ENCODE peak calls at places on chromosomes 2 and 18, in five cellular contexts. S, U, M, E and R are unnamed samples. For H3K4me1, the result is how much of the 10 kb centered on the place peaks cover.

GRCh38 chr18:59765343-59765742 is 68.1 kb upstream of the CCBE1 start:
- DNase-seq in M (no peak), S (no peak), E (no peak), U (no peak), R (no peak)

GRCh38 chr2:79139423-79139822 is 19.1 kb downstream of the REG1A start:
- DNase-seq in M (no peak), E (no peak), S (no peak), U (no peak), R (no peak)

GRCh38 chr2:133109772-133110171 is 439.8 kb upstream of the LYPD1 start:
- DNase-seq in E (no peak), S (no peak), U (no peak), M (no peak), R (no peak)

GRCh38 chr2:171878481-171878993 is 15.5 kb downstream of the SLC25A12 start:
- DNase-seq in S (no peak), M (no peak), E (no peak), U (no peak), R (no peak)

GRCh38 chr2:22253171-22253570 is 1129.4 kb downstream of the TDRD15 start:
- DNase-seq in U (no peak), S (no peak), E (no peak), M (no peak), R (no peak)

GRCh38 chr2:190858817-190859216 is 21.8 kb upstream of the GLS start:
- DNase-seq in U (no peak), M (no peak), S (no peak), E (no peak), R (no peak)

GRCh38 chr2:43230981-43231827 is 4.8 kb upstream of the ZFP36L2 start:
- DNase-seq in M (no peak), S (no peak), E (no peak), U (no peak), R (no peak)

GRCh38 chr2:206989306-206989705 is 50.0 kb downstream of the CPO start:
- DNase-seq in U (no peak), S (peak), E (no peak), M (peak), R (no peak)

GRCh38 chr2:21676056-21676455 is 552.3 kb downstream of the TDRD15 start:
- DNase-seq in U (no peak), S (no peak), E (no peak), M (no peak), R (no peak)

GRCh38 chr2:43188561-43189386 is 37.6 kb downstream of the ZFP36L2 start:
- DNase-seq in U (no peak), E (no peak), M (no peak), S (no peak), R (no peak)

GRCh38 chr18:60099709-60100108 is 199.9 kb downstream of the PMAIP1 start:
- DNase-seq in U (no peak), M (no peak), E (no peak), S (no peak), R (no peak)

GRCh38 chr18:51337406-51337805 is 139.9 kb upstream of the MEX3C start:
- DNase-seq in M (no peak), E (no peak), S (no peak), U (no peak), R (no peak)

GRCh38 chr2:217820066-217820819 is 182.6 kb downstream of the TNS1 start:
- DNase-seq in M (no peak), U (no peak), S (no peak), E (peak), R (no peak)

GRCh38 chr2:70145851-70146739 is 44.7 kb downstream of the C2orf42 start:
- DNase-seq in S (no peak), M (no peak), U (no peak), E (no peak), R (no peak)

GRCh38 chr18:23719634-23720201 is 30.5 kb downstream of the LAMA3 start:
- DNase-seq in S (no peak), U (peak), M (no peak), E (no peak), R (no peak)

GRCh38 chr2:76204048-76204447 is 493.3 kb upstream of the GCFC2 start:
- DNase-seq in M (no peak), S (no peak), U (no peak), E (no peak), R (no peak)

GRCh38 chr2:15034246-15034645 is 401.7 kb downstream of the LRATD1 start:
- DNase-seq in U (no peak), E (no peak), S (no peak), M (no peak), R (no peak)

GRCh38 chr2:20620271-20620681 is 30.6 kb downstream of the HS1BP3 start:
- DNase-seq in E (peak), U (no peak), S (no peak), M (no peak), R (no peak)

GRCh38 chr2:108571262-108571661 is 37.0 kb downstream of the LIMS1 start:
- DNase-seq in M (no peak), U (no peak), S (no peak), E (no peak), R (no peak)

GRCh38 chr2:128606837-128607236 is 288.2 kb upstream of the HS6ST1 start:
- DNase-seq in M (no peak), E (peak), S (no peak), U (no peak), R (no peak)

GRCh38 chr2:129760669-129761068 is 218.8 kb upstream of the RAB6C start:
- DNase-seq in E (no peak), M (no peak), U (no peak), S (no peak), R (no peak)

GRCh38 chr2:173752152-173752551 is 213.0 kb downstream of the SP3 start:
- DNase-seq in E (no peak), M (peak), U (no peak), S (no peak), R (no peak)

GRCh38 chr2:145404690-145405089 is 884.8 kb upstream of the ZEB2 start:
- DNase-seq in U (no peak), S (no peak), E (no peak), M (no peak), R (no peak)

GRCh38 chr2:226078656-226079055 is 679.1 kb downstream of the NYAP2 start:
- DNase-seq in E (no peak), S (no peak), U (no peak), M (no peak), R (no peak)

GRCh38 chr2:226079186-226079585 is 679.7 kb downstream of the NYAP2 start:
- DNase-seq in E (no peak), S (no peak), M (no peak), U (no peak), R (no peak)

GRCh38 chr2:226077841-226078240 is 678.3 kb downstream of the NYAP2 start:
- DNase-seq in U (no peak), M (no peak), S (no peak), E (no peak), R (no peak)

GRCh38 chr2:226079677-226080076 is 680.2 kb downstream of the NYAP2 start:
- DNase-seq in M (peak), U (no peak), S (no peak), E (no peak), R (no peak)

GRCh38 chr2:226080323-226080722 is 680.8 kb downstream of the NYAP2 start:
- DNase-seq in U (no peak), S (no peak), E (no peak), M (no peak), R (no peak)
- H3K27ac ChIP-seq in U (no peak), S (no peak), E (no peak), M (no peak), R (no peak)

GRCh38 chr2:10397878-10398277 is 50.2 kb downstream of the ODC1 start:
- DNase-seq in M (no peak), S (no peak), U (no peak), E (no peak), R (no peak)
- H3K4me1 ChIP-seq in M (under half), S (half or more), U (under half), E (under half), R (under half)

GRCh38 chr2:27080140-27080469 is 1.7 kb downstream of the EMILIN1 start:
- DNase-seq in E (no peak), U (no peak), S (no peak), M (no peak), R (no peak)
- H3K27ac ChIP-seq in E (peak), U (peak), S (peak), M (peak), R (no peak)

DNA sequence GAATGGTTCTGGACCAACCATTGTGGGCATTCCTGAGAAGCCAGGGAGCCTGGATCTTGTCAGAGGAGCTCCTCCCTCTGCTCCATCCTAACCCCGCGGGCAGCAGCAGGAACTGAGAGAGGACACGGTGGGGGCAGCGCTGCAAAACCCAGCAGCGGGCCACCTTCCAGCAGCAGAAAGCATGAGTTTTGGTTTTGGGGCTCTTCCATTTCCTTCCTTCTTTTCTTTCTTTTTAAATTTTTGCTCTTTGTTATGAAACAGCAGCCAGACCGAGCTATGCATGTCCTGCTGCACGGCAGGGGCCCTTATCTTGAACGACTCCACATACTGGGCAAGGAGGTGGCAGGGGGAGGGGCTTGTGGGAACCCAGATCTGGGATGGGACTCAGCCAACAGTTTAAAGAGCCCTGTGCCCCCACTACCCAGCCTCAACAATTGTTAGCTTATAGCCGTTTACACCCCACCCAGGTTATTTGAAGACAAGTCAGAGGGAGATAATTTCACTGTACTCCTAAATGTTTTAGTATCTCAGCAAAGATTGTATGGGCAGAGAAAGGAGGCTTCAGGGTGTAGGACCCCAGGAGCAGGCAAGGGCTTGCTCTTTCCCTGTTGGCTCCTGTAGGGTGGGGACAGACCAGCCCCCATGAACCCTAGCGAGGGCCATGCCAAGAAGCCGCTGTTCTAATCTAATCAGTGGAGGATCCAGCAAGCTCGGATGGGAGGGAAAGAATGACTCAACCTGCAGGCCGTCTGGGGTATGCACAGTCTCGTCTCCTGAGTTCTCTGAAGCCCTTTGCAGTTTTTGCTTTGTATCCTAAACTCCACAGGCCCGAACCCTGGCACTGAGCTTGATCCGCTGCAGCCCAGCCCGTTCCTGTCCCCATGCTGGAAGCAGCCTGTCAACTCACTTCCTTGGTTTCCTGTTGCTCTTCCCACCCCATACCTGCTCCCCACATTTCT is 75.3 kb downstream of the LRRFIP1 start:
- DNase-seq in E (no peak), U (no peak), S (peak), M (peak), R (no peak)
- H3K4me1 ChIP-seq in E (half or more), U (half or more), S (half or more), M (half or more), R (under half)

DNA sequence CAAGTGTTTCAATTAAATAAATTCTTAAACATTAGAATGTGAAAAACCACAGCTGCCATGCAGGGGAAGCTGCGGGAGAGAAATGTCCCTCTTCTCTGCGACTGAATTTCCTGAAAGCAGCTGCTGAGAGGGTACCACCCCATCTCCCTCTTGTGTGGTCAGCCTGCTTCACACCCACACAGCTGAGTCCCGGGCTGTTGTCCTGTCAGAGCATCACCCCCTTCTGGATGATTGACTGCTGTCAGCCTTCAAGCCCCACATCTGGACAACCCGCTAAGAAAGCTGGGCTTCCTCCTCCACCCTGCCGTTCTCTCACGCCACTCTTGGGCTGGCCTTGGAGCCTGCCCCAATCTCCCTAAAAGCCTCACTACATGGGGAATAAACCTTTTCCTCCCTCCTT is 26.0 kb downstream of the SH3YL1 start:
- DNase-seq in M (no peak), E (no peak), U (no peak), S (no peak), R (no peak)
- H3K27ac ChIP-seq in M (no peak), E (no peak), U (no peak), S (no peak), R (no peak)